ENCODE peak calls at places on chromosome 22, in four cellular contexts. One of them, this sample, is unnamed. For H3K4me1, the result is how much of the 10 kb centered on the place peaks cover.

GRCh38 chr22:44357296-44357961 is 44.7 kb upstream of the SHISAL1 start:
- DNase-seq in CD8-positive, alpha-beta memory T cell: no peak
- DNase-seq in Karpas-422: no peak
- DNase-seq in right atrium auricular region: no peak
- DNase-seq in this sample: no peak

GRCh38 chr22:24005201-24005600 is at the start of gene GSTT4:
- DNase-seq in CD8-positive, alpha-beta memory T cell: no peak
- DNase-seq in Karpas-422: peak
- DNase-seq in right atrium auricular region: no peak
- DNase-seq in this sample: no peak

GRCh38 chr22:41560095-41560487 is 719 bp upstream of the CSDC2 start:
- DNase-seq in CD8-positive, alpha-beta memory T cell: no peak
- DNase-seq in Karpas-422: no peak
- DNase-seq in right atrium auricular region: no peak
- DNase-seq in this sample: no peak

GRCh38 chr22:42786606-42787356 is 66.1 kb upstream of the A4GALT start:
- DNase-seq in CD8-positive, alpha-beta memory T cell: no peak
- DNase-seq in Karpas-422: no peak
- DNase-seq in right atrium auricular region: no peak
- DNase-seq in this sample: no peak

GRCh38 chr22:43126506-43127165 is 16.1 kb downstream of the BIK start:
- DNase-seq in CD8-positive, alpha-beta memory T cell: no peak
- DNase-seq in Karpas-422: no peak
- DNase-seq in right atrium auricular region: no peak
- DNase-seq in this sample: no peak

GRCh38 chr22:42001127-42001526 is 2.5 kb downstream of the WBP2NL start:
- DNase-seq in CD8-positive, alpha-beta memory T cell: no peak
- DNase-seq in Karpas-422: no peak
- DNase-seq in right atrium auricular region: no peak
- DNase-seq in this sample: no peak

GRCh38 chr22:22800716-22801115 is 86.9 kb upstream of the IGLL5 start:
- DNase-seq in CD8-positive, alpha-beta memory T cell: no peak
- DNase-seq in Karpas-422: no peak
- DNase-seq in right atrium auricular region: no peak
- DNase-seq in this sample: no peak

GRCh38 chr22:44309137-44309536 is 3.6 kb downstream of the SHISAL1 start:
- DNase-seq in CD8-positive, alpha-beta memory T cell: no peak
- DNase-seq in Karpas-422: no peak
- DNase-seq in right atrium auricular region: peak
- DNase-seq in this sample: no peak

GRCh38 chr22:40422558-40423245 is 52.3 kb downstream of the SGSM3 start:
- DNase-seq in CD8-positive, alpha-beta memory T cell: no peak
- DNase-seq in Karpas-422: no peak
- DNase-seq in right atrium auricular region: no peak
- DNase-seq in this sample: no peak

GRCh38 chr22:47558828-47559700 is 796.6 kb downstream of the TBC1D22A start:
- DNase-seq in CD8-positive, alpha-beta memory T cell: no peak
- DNase-seq in Karpas-422: no peak
- DNase-seq in right atrium auricular region: peak
- DNase-seq in this sample: no peak

GRCh38 chr22:26679003-26679629 is 21.7 kb downstream of the MIAT start:
- DNase-seq in CD8-positive, alpha-beta memory T cell: peak
- DNase-seq in Karpas-422: peak
- DNase-seq in right atrium auricular region: peak
- DNase-seq in this sample: peak

GRCh38 chr22:44801476-44801875 is 49.1 kb downstream of the ARHGAP8 start:
- DNase-seq in CD8-positive, alpha-beta memory T cell: no peak
- DNase-seq in Karpas-422: no peak
- DNase-seq in right atrium auricular region: no peak
- DNase-seq in this sample: no peak

GRCh38 chr22:19959043-19959586 is 17.5 kb upstream of the TXNRD2 start:
- DNase-seq in CD8-positive, alpha-beta memory T cell: no peak
- DNase-seq in Karpas-422: peak
- DNase-seq in right atrium auricular region: peak
- DNase-seq in this sample: no peak

GRCh38 chr22:26398741-26399153 is 30.3 kb upstream of the ASPHD2 start:
- DNase-seq in CD8-positive, alpha-beta memory T cell: peak
- DNase-seq in Karpas-422: peak
- DNase-seq in right atrium auricular region: peak
- DNase-seq in this sample: peak

GRCh38 chr22:19669570-19669969 is 44.7 kb upstream of the SEPTIN5 start:
- DNase-seq in CD8-positive, alpha-beta memory T cell: no peak
- DNase-seq in Karpas-422: no peak
- DNase-seq in right atrium auricular region: no peak
- DNase-seq in this sample: no peak

GRCh38 chr22:48498526-48499331 is 1328.9 kb downstream of the BRD1 start:
- DNase-seq in CD8-positive, alpha-beta memory T cell: no peak
- DNase-seq in Karpas-422: no peak
- DNase-seq in right atrium auricular region: no peak
- DNase-seq in this sample: no peak

GRCh38 chr22:21974058-21974649 is 8.4 kb downstream of the TOP3B start:
- DNase-seq in CD8-positive, alpha-beta memory T cell: no peak
- DNase-seq in Karpas-422: no peak
- DNase-seq in right atrium auricular region: no peak
- DNase-seq in this sample: no peak

GRCh38 chr22:41910599-41911291 is 4.1 kb downstream of the SHISA8 start:
- DNase-seq in CD8-positive, alpha-beta memory T cell: peak
- DNase-seq in Karpas-422: no peak
- DNase-seq in right atrium auricular region: no peak
- DNase-seq in this sample: no peak

GRCh38 chr22:37752189-37753061 is 55.3 kb upstream of the GCAT start:
- DNase-seq in CD8-positive, alpha-beta memory T cell: no peak
- DNase-seq in Karpas-422: no peak
- DNase-seq in right atrium auricular region: peak
- DNase-seq in this sample: no peak

GRCh38 chr22:37661160-37661924 is 2.8 kb downstream of the PDXP start:
- DNase-seq in CD8-positive, alpha-beta memory T cell: no peak
- DNase-seq in Karpas-422: peak
- DNase-seq in right atrium auricular region: no peak
- DNase-seq in this sample: no peak

GRCh38 chr22:41911292-41911611 is 3.6 kb downstream of the SHISA8 start:
- DNase-seq in CD8-positive, alpha-beta memory T cell: no peak
- DNase-seq in Karpas-422: no peak
- DNase-seq in right atrium auricular region: no peak
- DNase-seq in this sample: no peak

GRCh38 chr22:19745155-19746133 is 15.1 kb upstream of the TBX1 start:
- DNase-seq in CD8-positive, alpha-beta memory T cell: no peak
- DNase-seq in Karpas-422: no peak
- DNase-seq in right atrium auricular region: peak
- DNase-seq in this sample: no peak

GRCh38 chr22:48640890-48641771 is 1186.5 kb downstream of the BRD1 start:
- DNase-seq in CD8-positive, alpha-beta memory T cell: no peak
- DNase-seq in Karpas-422: no peak
- DNase-seq in right atrium auricular region: no peak
- DNase-seq in this sample: no peak

GRCh38 chr22:42321908-42322561 is 51.6 kb upstream of the TCF20 start:
- DNase-seq in CD8-positive, alpha-beta memory T cell: no peak
- DNase-seq in Karpas-422: no peak
- DNase-seq in right atrium auricular region: no peak
- DNase-seq in this sample: no peak

GRCh38 chr22:22878801-22879674 is 8.6 kb upstream of the IGLL5 start:
- DNase-seq in CD8-positive, alpha-beta memory T cell: no peak
- DNase-seq in Karpas-422: peak
- DNase-seq in right atrium auricular region: no peak
- DNase-seq in this sample: no peak

GRCh38 chr22:23248583-23248982 is 68.3 kb downstream of the BCR start:
- DNase-seq in CD8-positive, alpha-beta memory T cell: no peak
- DNase-seq in Karpas-422: peak
- DNase-seq in right atrium auricular region: no peak
- DNase-seq in this sample: no peak

GRCh38 chr22:27959335-27960090 is 40.5 kb upstream of the PITPNB start:
- DNase-seq in CD8-positive, alpha-beta memory T cell: no peak
- DNase-seq in Karpas-422: no peak
- DNase-seq in right atrium auricular region: no peak
- DNase-seq in this sample: no peak

GRCh38 chr22:26821854-26822253 is 164.5 kb downstream of the MIAT start:
- DNase-seq in CD8-positive, alpha-beta memory T cell: no peak
- DNase-seq in Karpas-422: no peak
- DNase-seq in right atrium auricular region: no peak
- DNase-seq in this sample: no peak

GRCh38 chr22:37262346-37262745 is 18.3 kb upstream of the RAC2 start:
- DNase-seq in CD8-positive, alpha-beta memory T cell: no peak
- DNase-seq in Karpas-422: no peak
- DNase-seq in right atrium auricular region: no peak
- DNase-seq in this sample: no peak

GRCh38 chr22:19169002-19169946 is 9.3 kb downstream of the SLC25A1 start:
- DNase-seq in CD8-positive, alpha-beta memory T cell: no peak
- DNase-seq in Karpas-422: no peak
- DNase-seq in right atrium auricular region: no peak
- DNase-seq in this sample: no peak

GRCh38 chr22:44272330-44272729 is 40.4 kb downstream of the SHISAL1 start:
- DNase-seq in CD8-positive, alpha-beta memory T cell: no peak
- DNase-seq in Karpas-422: no peak
- DNase-seq in right atrium auricular region: no peak
- DNase-seq in this sample: no peak

GRCh38 chr22:44567846-44568493 is 69.9 kb upstream of the RTL6 start:
- DNase-seq in CD8-positive, alpha-beta memory T cell: peak
- DNase-seq in Karpas-422: peak
- DNase-seq in right atrium auricular region: no peak
- DNase-seq in this sample: peak

GRCh38 chr22:41782751-41783150 is 17.7 kb upstream of the CCDC134 start:
- DNase-seq in CD8-positive, alpha-beta memory T cell: no peak
- DNase-seq in Karpas-422: no peak
- DNase-seq in right atrium auricular region: no peak
- DNase-seq in this sample: no peak

GRCh38 chr22:41256254-41256897 is 15.6 kb upstream of the CHADL start:
- DNase-seq in CD8-positive, alpha-beta memory T cell: no peak
- DNase-seq in Karpas-422: no peak
- DNase-seq in right atrium auricular region: no peak
- DNase-seq in this sample: no peak

GRCh38 chr22:23058063-23058462 is 12.3 kb upstream of the GNAZ start:
- DNase-seq in CD8-positive, alpha-beta memory T cell: no peak
- DNase-seq in Karpas-422: no peak
- DNase-seq in right atrium auricular region: peak
- DNase-seq in this sample: no peak

DNA sequence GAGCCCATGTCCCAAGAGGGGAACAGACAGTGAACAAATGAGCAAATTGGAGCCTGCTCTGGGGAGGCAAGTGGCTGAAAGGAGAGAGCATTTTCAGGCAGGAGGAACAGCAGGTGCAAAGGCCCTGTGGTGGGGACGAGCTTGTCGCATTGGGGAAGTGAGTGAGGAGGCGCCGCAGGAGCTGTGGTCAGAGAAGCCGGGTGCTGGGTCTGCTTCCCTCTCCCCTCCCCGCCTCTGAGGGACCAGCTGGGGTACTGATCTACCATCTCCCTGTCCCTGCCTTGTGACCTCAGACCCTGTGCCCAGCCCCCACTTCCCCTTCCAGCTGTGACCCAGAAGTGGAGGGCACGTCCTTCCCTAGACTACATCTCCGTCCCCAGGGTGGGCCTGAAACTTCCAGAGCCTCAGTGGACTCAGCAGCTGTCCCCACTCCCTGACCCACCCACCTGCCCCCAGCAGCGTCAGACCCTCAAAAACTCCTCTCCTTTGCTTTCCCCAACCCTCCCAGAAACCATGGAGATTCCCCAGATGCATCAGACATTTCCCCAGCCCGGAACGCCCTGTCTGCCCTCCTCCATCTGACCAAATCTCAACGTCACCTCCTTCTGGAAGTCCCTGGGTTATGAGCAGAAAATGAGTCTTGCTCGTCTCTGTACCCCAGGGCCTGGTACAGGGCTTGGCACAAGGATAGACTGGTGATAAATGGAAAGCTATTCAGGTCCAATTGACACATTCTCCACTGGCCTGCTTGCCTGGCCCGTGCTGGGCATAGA is 19.7 kb upstream of the PDGFB start:
- DNase-seq in CD8-positive, alpha-beta memory T cell: no peak
- DNase-seq in Karpas-422: no peak
- DNase-seq in right atrium auricular region: no peak
- DNase-seq in this sample: no peak
- H3K4me1 ChIP-seq in CD8-positive, alpha-beta memory T cell: under half
- H3K4me1 ChIP-seq in Karpas-422: under half
- H3K4me1 ChIP-seq in right atrium auricular region: under half
- H3K4me1 ChIP-seq in this sample: under half

GRCh38 chr22:18110944-18111758 is 542 bp downstream of the TUBA8 start:
- DNase-seq in CD8-positive, alpha-beta memory T cell: no peak
- DNase-seq in Karpas-422: no peak
- DNase-seq in right atrium auricular region: no peak
- DNase-seq in this sample: no peak
- H3K4me3 ChIP-seq in CD8-positive, alpha-beta memory T cell: no peak
- H3K4me3 ChIP-seq in Karpas-422: peak
- H3K4me3 ChIP-seq in right atrium auricular region: peak
- H3K4me3 ChIP-seq in this sample: peak

GRCh38 chr22:25372000-25372595 is 152.7 kb downstream of the CRYBB2 start:
- DNase-seq in CD8-positive, alpha-beta memory T cell: no peak
- DNase-seq in Karpas-422: no peak
- DNase-seq in right atrium auricular region: no peak
- DNase-seq in this sample: no peak

GRCh38 chr22:25375683-25376082 is 156.2 kb downstream of the CRYBB2 start:
- DNase-seq in CD8-positive, alpha-beta memory T cell: no peak
- DNase-seq in Karpas-422: no peak
- DNase-seq in right atrium auricular region: no peak
- DNase-seq in this sample: no peak

GRCh38 chr22:25373961-25374360 is 154.5 kb downstream of the CRYBB2 start:
- DNase-seq in CD8-positive, alpha-beta memory T cell: no peak
- DNase-seq in Karpas-422: no peak
- DNase-seq in right atrium auricular region: no peak
- DNase-seq in this sample: no peak

GRCh38 chr22:25377699-25378098 is 158.3 kb downstream of the CRYBB2 start:
- DNase-seq in CD8-positive, alpha-beta memory T cell: no peak
- DNase-seq in Karpas-422: no peak
- DNase-seq in right atrium auricular region: no peak
- DNase-seq in this sample: no peak

DNA sequence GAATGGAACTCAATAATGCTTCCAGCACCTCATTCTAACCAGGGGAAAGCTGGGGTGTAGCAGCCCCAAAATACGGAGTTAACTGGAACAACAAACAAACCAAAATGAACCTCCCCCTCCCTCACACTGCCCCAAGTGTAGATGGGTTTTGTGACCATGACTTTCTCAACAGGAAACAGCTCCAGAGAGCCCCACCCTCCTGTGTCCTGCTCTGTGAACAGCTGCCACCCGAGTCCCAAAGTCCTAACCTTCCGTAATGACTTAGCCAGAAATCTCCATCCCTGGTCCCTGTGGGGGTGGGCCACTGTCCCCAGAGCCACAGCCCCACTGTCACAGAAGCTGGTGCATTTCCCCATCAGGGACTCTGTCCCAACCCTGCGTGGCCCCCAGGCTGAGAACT is 155.4 kb downstream of the CRYBB2 start:
- DNase-seq in CD8-positive, alpha-beta memory T cell: no peak
- DNase-seq in Karpas-422: no peak
- DNase-seq in right atrium auricular region: no peak
- DNase-seq in this sample: no peak
- H3K4me1 ChIP-seq in CD8-positive, alpha-beta memory T cell: under half
- H3K4me1 ChIP-seq in Karpas-422: under half
- H3K4me1 ChIP-seq in right atrium auricular region: under half
- H3K4me1 ChIP-seq in this sample: under half

DNA sequence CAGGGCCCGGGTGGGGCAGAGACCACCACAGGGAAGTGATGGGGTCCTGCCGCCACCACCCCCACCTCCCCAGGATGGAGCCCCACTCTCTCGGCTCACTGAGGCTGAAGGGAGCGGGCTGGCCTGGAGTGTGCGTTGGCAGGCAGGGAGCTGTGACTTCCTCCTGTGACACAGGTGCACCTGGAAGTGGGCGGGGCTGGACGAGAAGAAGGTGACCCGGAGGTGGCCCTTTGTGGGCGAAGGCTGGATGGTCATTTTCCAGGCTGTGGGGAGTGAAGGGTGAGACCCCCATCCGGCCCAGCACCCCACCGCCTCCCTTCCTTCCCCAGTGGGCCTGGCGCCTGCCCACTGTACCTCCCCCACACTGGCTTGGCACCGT is 15.4 kb downstream of the IL17REL start:
- DNase-seq in CD8-positive, alpha-beta memory T cell: no peak
- DNase-seq in Karpas-422: no peak
- DNase-seq in right atrium auricular region: no peak
- DNase-seq in this sample: no peak
- H3K4me3 ChIP-seq in CD8-positive, alpha-beta memory T cell: no peak
- H3K4me3 ChIP-seq in Karpas-422: no peak
- H3K4me3 ChIP-seq in right atrium auricular region: no peak
- H3K4me3 ChIP-seq in this sample: no peak